ENCODE peak calls at places on chromosomes 11 and 22, in nine cellular contexts. One of them, this sample, is unnamed.

GRCh38 chr11:116122697-116123472 is 618.7 kb upstream of the CADM1 start:
- DNase-seq in kidney: no peak
- DNase-seq in neuronal stem cell: no peak
- DNase-seq in breast epithelium: no peak
- DNase-seq in right atrium auricular region: peak
- DNase-seq in astrocyte of the spinal cord: no peak
- DNase-seq in ovary: no peak
- DNase-seq in GM12865: no peak
- DNase-seq in coronary artery: peak
- DNase-seq in this sample: no peak

GRCh38 chr22:48431536-48432315 is 1395.9 kb downstream of the BRD1 start:
- DNase-seq in ovary: no peak
- DNase-seq in neuronal stem cell: no peak
- DNase-seq in breast epithelium: no peak
- DNase-seq in coronary artery: no peak
- DNase-seq in GM12865: no peak
- DNase-seq in right atrium auricular region: no peak
- DNase-seq in kidney: peak
- DNase-seq in astrocyte of the spinal cord: no peak
- DNase-seq in this sample: no peak

GRCh38 chr22:16917144-16918003 is 90.6 kb downstream of the GAB4 start:
- DNase-seq in kidney: no peak
- DNase-seq in GM12865: peak
- DNase-seq in coronary artery: no peak
- DNase-seq in right atrium auricular region: peak
- DNase-seq in breast epithelium: peak
- DNase-seq in ovary: peak
- DNase-seq in astrocyte of the spinal cord: peak
- DNase-seq in neuronal stem cell: peak
- DNase-seq in this sample: no peak

GRCh38 chr11:85857098-85857497 is 1.9 kb downstream of the CCDC83 start:
- DNase-seq in kidney: no peak
- DNase-seq in GM12865: no peak
- DNase-seq in neuronal stem cell: no peak
- DNase-seq in right atrium auricular region: no peak
- DNase-seq in breast epithelium: no peak
- DNase-seq in astrocyte of the spinal cord: no peak
- DNase-seq in ovary: no peak
- DNase-seq in coronary artery: no peak
- DNase-seq in this sample: no peak

GRCh38 chr22:49617264-49617663 is 210.4 kb downstream of the BRD1 start:
- DNase-seq in right atrium auricular region: no peak
- DNase-seq in coronary artery: no peak
- DNase-seq in ovary: no peak
- DNase-seq in neuronal stem cell: no peak
- DNase-seq in astrocyte of the spinal cord: no peak
- DNase-seq in kidney: no peak
- DNase-seq in GM12865: no peak
- DNase-seq in breast epithelium: no peak
- DNase-seq in this sample: no peak

GRCh38 chr11:61417670-61418069 is 12.1 kb downstream of the CPSF7 start:
- DNase-seq in kidney: no peak
- DNase-seq in right atrium auricular region: no peak
- DNase-seq in breast epithelium: no peak
- DNase-seq in neuronal stem cell: no peak
- DNase-seq in astrocyte of the spinal cord: no peak
- DNase-seq in coronary artery: no peak
- DNase-seq in GM12865: no peak
- DNase-seq in ovary: no peak
- DNase-seq in this sample: no peak

GRCh38 chr11:36741515-36741914 is 143.5 kb upstream of the RAG2 start:
- DNase-seq in GM12865: no peak
- DNase-seq in breast epithelium: no peak
- DNase-seq in kidney: no peak
- DNase-seq in neuronal stem cell: no peak
- DNase-seq in ovary: no peak
- DNase-seq in right atrium auricular region: no peak
- DNase-seq in coronary artery: no peak
- DNase-seq in astrocyte of the spinal cord: no peak
- DNase-seq in this sample: no peak

GRCh38 chr11:65643971-65644370 is 6.1 kb downstream of the SIPA1 start:
- DNase-seq in ovary: no peak
- DNase-seq in breast epithelium: no peak
- DNase-seq in astrocyte of the spinal cord: no peak
- DNase-seq in neuronal stem cell: no peak
- DNase-seq in right atrium auricular region: no peak
- DNase-seq in kidney: no peak
- DNase-seq in coronary artery: no peak
- DNase-seq in GM12865: no peak
- DNase-seq in this sample: no peak

GRCh38 chr11:7077101-7077500 is 11.7 kb upstream of the RBMXL2 start:
- DNase-seq in neuronal stem cell: peak
- DNase-seq in ovary: no peak
- DNase-seq in breast epithelium: no peak
- DNase-seq in kidney: no peak
- DNase-seq in astrocyte of the spinal cord: no peak
- DNase-seq in GM12865: no peak
- DNase-seq in right atrium auricular region: no peak
- DNase-seq in coronary artery: no peak
- DNase-seq in this sample: no peak

GRCh38 chr22:43262990-43263644 is 76.2 kb upstream of the TTLL12 start:
- DNase-seq in kidney: peak
- DNase-seq in right atrium auricular region: no peak
- DNase-seq in GM12865: peak
- DNase-seq in astrocyte of the spinal cord: no peak
- DNase-seq in coronary artery: no peak
- DNase-seq in breast epithelium: no peak
- DNase-seq in neuronal stem cell: no peak
- DNase-seq in ovary: no peak
- DNase-seq in this sample: no peak

GRCh38 chr22:37157516-37158289 is 8.0 kb upstream of the IL2RB start:
- DNase-seq in coronary artery: no peak
- DNase-seq in kidney: peak
- DNase-seq in ovary: no peak
- DNase-seq in neuronal stem cell: no peak
- DNase-seq in right atrium auricular region: no peak
- DNase-seq in breast epithelium: no peak
- DNase-seq in GM12865: no peak
- DNase-seq in astrocyte of the spinal cord: no peak
- DNase-seq in this sample: no peak

GRCh38 chr22:23114721-23115020 is 27.1 kb downstream of the RSPH14 start:
- DNase-seq in neuronal stem cell: no peak
- DNase-seq in kidney: no peak
- DNase-seq in coronary artery: no peak
- DNase-seq in ovary: no peak
- DNase-seq in breast epithelium: no peak
- DNase-seq in right atrium auricular region: no peak
- DNase-seq in astrocyte of the spinal cord: no peak
- DNase-seq in GM12865: no peak
- DNase-seq in this sample: no peak

GRCh38 chr11:66288138-66288865 is 641 bp downstream of the YIF1A start:
- DNase-seq in ovary: no peak
- DNase-seq in kidney: peak
- DNase-seq in GM12865: no peak
- DNase-seq in neuronal stem cell: no peak
- DNase-seq in breast epithelium: no peak
- DNase-seq in astrocyte of the spinal cord: peak
- DNase-seq in coronary artery: no peak
- DNase-seq in right atrium auricular region: no peak
- DNase-seq in this sample: no peak

GRCh38 chr22:37229012-37229804 is 14.9 kb downstream of the RAC2 start:
- DNase-seq in astrocyte of the spinal cord: peak
- DNase-seq in coronary artery: no peak
- DNase-seq in breast epithelium: no peak
- DNase-seq in kidney: no peak
- DNase-seq in neuronal stem cell: no peak
- DNase-seq in ovary: no peak
- DNase-seq in GM12865: peak
- DNase-seq in right atrium auricular region: no peak
- DNase-seq in this sample: no peak

GRCh38 chr11:112412383-112412782 is 151.7 kb upstream of the PLET1 start:
- DNase-seq in neuronal stem cell: no peak
- DNase-seq in coronary artery: no peak
- DNase-seq in kidney: no peak
- DNase-seq in breast epithelium: no peak
- DNase-seq in GM12865: no peak
- DNase-seq in astrocyte of the spinal cord: no peak
- DNase-seq in right atrium auricular region: no peak
- DNase-seq in ovary: no peak
- DNase-seq in this sample: no peak

GRCh38 chr11:94513091-94513490 is 830 bp downstream of the C11orf97 start:
- DNase-seq in breast epithelium: no peak
- DNase-seq in ovary: no peak
- DNase-seq in coronary artery: no peak
- DNase-seq in neuronal stem cell: no peak
- DNase-seq in astrocyte of the spinal cord: no peak
- DNase-seq in right atrium auricular region: no peak
- DNase-seq in GM12865: no peak
- DNase-seq in kidney: no peak
- DNase-seq in this sample: no peak

GRCh38 chr22:37796079-37796478 is 11.7 kb upstream of the GCAT start:
- DNase-seq in coronary artery: no peak
- DNase-seq in ovary: no peak
- DNase-seq in kidney: no peak
- DNase-seq in right atrium auricular region: no peak
- DNase-seq in neuronal stem cell: no peak
- DNase-seq in astrocyte of the spinal cord: no peak
- DNase-seq in breast epithelium: no peak
- DNase-seq in GM12865: no peak
- DNase-seq in this sample: no peak

GRCh38 chr11:13983081-13983751 is 20.7 kb downstream of the SPON1 start:
- DNase-seq in ovary: peak
- DNase-seq in right atrium auricular region: no peak
- DNase-seq in kidney: no peak
- DNase-seq in breast epithelium: no peak
- DNase-seq in GM12865: no peak
- DNase-seq in astrocyte of the spinal cord: peak
- DNase-seq in neuronal stem cell: no peak
- DNase-seq in coronary artery: no peak
- DNase-seq in this sample: no peak

DNA sequence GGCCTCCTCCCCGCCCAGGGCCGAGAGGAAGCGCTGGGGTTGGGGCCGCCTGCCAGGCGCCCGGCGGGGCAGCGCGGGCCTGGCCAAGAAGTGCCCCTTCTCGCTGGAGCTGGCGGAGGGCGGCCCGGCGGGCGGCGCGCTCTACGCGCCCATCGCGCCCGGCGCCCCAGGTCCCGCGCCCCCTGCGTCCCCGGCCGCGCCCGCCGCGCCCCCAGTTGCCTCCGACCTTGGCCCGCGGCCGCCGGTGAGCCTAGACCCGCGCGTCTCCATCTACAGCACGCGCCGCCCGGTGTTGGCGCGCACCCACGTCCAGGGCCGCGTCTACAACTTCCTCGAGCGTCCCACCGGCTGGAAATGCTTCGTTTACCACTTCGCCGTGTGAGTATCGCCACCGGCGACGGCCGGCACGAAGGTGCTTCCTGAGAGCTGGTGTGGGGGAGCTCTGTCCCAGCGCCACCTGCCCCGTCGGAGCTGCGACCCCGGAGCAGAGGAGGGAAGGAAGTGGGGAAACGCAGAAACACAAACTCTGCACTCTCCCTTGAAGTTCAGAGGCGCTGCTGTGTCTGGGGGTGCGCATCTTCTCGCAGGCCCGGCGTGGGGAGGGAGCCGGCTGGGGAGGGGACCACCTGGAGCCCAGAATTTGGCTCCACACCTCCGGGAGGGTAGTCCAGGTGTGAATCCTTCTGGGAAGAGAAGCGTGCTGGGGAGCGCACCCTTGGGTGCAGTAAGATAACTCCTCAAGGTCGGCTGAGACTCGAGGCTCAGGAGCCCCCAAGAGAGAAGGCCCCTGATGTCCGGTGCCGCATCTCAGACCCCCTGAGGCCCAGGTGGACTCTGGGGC is 519 bp downstream of the KCNQ1 start:
- DNase-seq in neuronal stem cell: no peak
- DNase-seq in right atrium auricular region: no peak
- DNase-seq in ovary: peak
- DNase-seq in breast epithelium: no peak
- DNase-seq in astrocyte of the spinal cord: no peak
- DNase-seq in kidney: peak
- DNase-seq in coronary artery: no peak
- DNase-seq in GM12865: no peak
- DNase-seq in this sample: no peak
- H3K4me3 ChIP-seq in neuronal stem cell: no peak
- H3K4me3 ChIP-seq in right atrium auricular region: peak
- H3K4me3 ChIP-seq in ovary: peak
- H3K4me3 ChIP-seq in breast epithelium: peak
- H3K4me3 ChIP-seq in astrocyte of the spinal cord: no peak
- H3K4me3 ChIP-seq in kidney: peak
- H3K4me3 ChIP-seq in coronary artery: peak
- H3K4me3 ChIP-seq in GM12865: no peak
- H3K4me3 ChIP-seq in this sample: peak

GRCh38 chr11:69438286-69438920 is 43.1 kb upstream of the LINC01488 start:
- DNase-seq in GM12865: no peak
- DNase-seq in kidney: no peak
- DNase-seq in ovary: no peak
- DNase-seq in neuronal stem cell: no peak
- DNase-seq in astrocyte of the spinal cord: no peak
- DNase-seq in right atrium auricular region: no peak
- DNase-seq in coronary artery: no peak
- DNase-seq in breast epithelium: no peak
- DNase-seq in this sample: no peak
- H3K4me3 ChIP-seq in GM12865: no peak
- H3K4me3 ChIP-seq in kidney: no peak
- H3K4me3 ChIP-seq in ovary: no peak
- H3K4me3 ChIP-seq in neuronal stem cell: no peak
- H3K4me3 ChIP-seq in astrocyte of the spinal cord: no peak
- H3K4me3 ChIP-seq in right atrium auricular region: no peak
- H3K4me3 ChIP-seq in coronary artery: no peak
- H3K4me3 ChIP-seq in breast epithelium: no peak
- H3K4me3 ChIP-seq in this sample: no peak

DNA sequence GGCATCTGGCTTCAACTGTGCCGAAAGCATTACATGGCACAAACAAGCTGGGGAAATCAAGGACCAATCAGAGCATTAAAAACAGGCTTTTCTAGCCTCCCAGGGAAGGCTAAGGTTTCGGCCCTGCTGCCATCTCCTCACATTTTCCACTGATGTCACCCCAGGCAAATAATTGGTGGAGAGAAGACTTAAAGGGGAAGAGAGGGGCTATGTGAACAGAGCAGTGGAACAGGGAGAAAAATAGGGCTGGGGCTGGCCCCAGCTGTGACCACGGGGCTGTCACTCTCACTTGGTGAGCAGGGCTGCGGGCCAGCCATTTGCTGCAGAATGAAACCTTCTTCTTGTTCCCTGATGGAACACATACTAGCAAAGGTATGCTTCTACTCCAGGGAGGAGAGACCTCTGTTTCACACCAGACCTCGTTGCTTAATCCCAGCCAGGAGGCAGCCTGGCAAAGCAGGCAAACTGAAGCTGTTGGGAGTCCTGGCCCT is 581.2 kb downstream of the SOX6 start:
- DNase-seq in GM12865: no peak
- DNase-seq in breast epithelium: no peak
- DNase-seq in kidney: no peak
- DNase-seq in astrocyte of the spinal cord: peak
- DNase-seq in neuronal stem cell: no peak
- DNase-seq in ovary: no peak
- DNase-seq in right atrium auricular region: no peak
- DNase-seq in coronary artery: no peak
- DNase-seq in this sample: no peak
- H3K4me3 ChIP-seq in GM12865: no peak
- H3K4me3 ChIP-seq in breast epithelium: no peak
- H3K4me3 ChIP-seq in kidney: no peak
- H3K4me3 ChIP-seq in astrocyte of the spinal cord: no peak
- H3K4me3 ChIP-seq in neuronal stem cell: no peak
- H3K4me3 ChIP-seq in ovary: no peak
- H3K4me3 ChIP-seq in right atrium auricular region: no peak
- H3K4me3 ChIP-seq in coronary artery: no peak
- H3K4me3 ChIP-seq in this sample: peak

GRCh38 chr11:108224908-108225786 is 2.3 kb downstream of the ATM start:
- DNase-seq in kidney: no peak
- DNase-seq in right atrium auricular region: no peak
- DNase-seq in GM12865: peak
- DNase-seq in breast epithelium: no peak
- DNase-seq in neuronal stem cell: no peak
- DNase-seq in ovary: no peak
- DNase-seq in astrocyte of the spinal cord: no peak
- DNase-seq in coronary artery: no peak
- DNase-seq in this sample: no peak
- H3K4me3 ChIP-seq in kidney: no peak
- H3K4me3 ChIP-seq in right atrium auricular region: no peak
- H3K4me3 ChIP-seq in GM12865: peak
- H3K4me3 ChIP-seq in breast epithelium: peak
- H3K4me3 ChIP-seq in neuronal stem cell: peak
- H3K4me3 ChIP-seq in ovary: no peak
- H3K4me3 ChIP-seq in astrocyte of the spinal cord: no peak
- H3K4me3 ChIP-seq in coronary artery: peak
- H3K4me3 ChIP-seq in this sample: peak